ENCODE peak calls at places on chromosomes 16 and 17, in five cellular contexts. S is K562, D is HepG2, P is H1, X is SK-N-SH. E is an unnamed sample. For H3K36me3, the result is how much of the 10 kb centered on the place peaks cover.

GRCh38 chr16:2591476-2592240 is 53.8 kb downstream of the PDPK1 start:
- DNase-seq in D (no peak), X (no peak), S (no peak), P (no peak), E (no peak)

GRCh38 chr17:48335858-48336500 is 94.0 kb downstream of the SKAP1 start:
- DNase-seq in S (peak), P (no peak), X (peak), D (peak), E (peak)

GRCh38 chr17:80364091-80364691 is 50.8 kb upstream of the ENDOV start:
- DNase-seq in P (no peak), D (peak), X (peak), S (peak), E (no peak)

GRCh38 chr17:73230088-73230487 is 31.6 kb downstream of the CPSF4L start:
- DNase-seq in P (no peak), D (no peak), X (no peak), S (no peak), E (no peak)

GRCh38 chr17:3986270-3986938 is 22.2 kb upstream of the ATP2A3 start:
- DNase-seq in P (no peak), S (no peak), D (no peak), X (peak), E (no peak)

GRCh38 chr16:52552643-52553042 is 5.7 kb upstream of the TOX3 start:
- DNase-seq in X (no peak), D (no peak), P (no peak), S (no peak), E (no peak)

GRCh38 chr17:4772235-4772613 is 538 bp downstream of the TM4SF5 start:
- DNase-seq in S (no peak), X (peak), D (no peak), P (no peak), E (no peak)

GRCh38 chr17:44602390-44602789 is 45.1 kb downstream of the FZD2 start:
- DNase-seq in X (no peak), P (no peak), D (no peak), S (no peak), E (no peak)

GRCh38 chr16:64122177-64122576 is 999.7 kb downstream of the CDH11 start:
- DNase-seq in S (no peak), P (no peak), X (no peak), D (no peak), E (no peak)

GRCh38 chr16:77723108-77723514 is 797 bp downstream of the NUDT7 start:
- DNase-seq in P (no peak), S (peak), X (peak), D (no peak), E (no peak)

GRCh38 chr17:19915579-19915978 is 47.8 kb upstream of the ULK2 start:
- DNase-seq in P (no peak), S (no peak), D (no peak), X (no peak), E (no peak)

GRCh38 chr16:68490829-68491575 is 42.7 kb upstream of the SMPD3 start:
- DNase-seq in X (no peak), D (no peak), S (no peak), P (no peak), E (no peak)
- TF ChIP-seq GABPA in X (no peak), D (no peak), S (no peak), P (no peak), E (no peak)

GRCh38 chr16:4437366-4437765 is 11.7 kb downstream of the DNAJA3 start:
- DNase-seq in P (no peak), D (no peak), X (no peak), S (no peak), E (no peak)

GRCh38 chr16:4435668-4436067 is 10.0 kb downstream of the DNAJA3 start:
- DNase-seq in S (no peak), D (no peak), X (no peak), P (no peak), E (no peak)

GRCh38 chr16:4431023-4431422 is 5.4 kb downstream of the DNAJA3 start:
- DNase-seq in S (no peak), P (no peak), D (no peak), X (no peak), E (no peak)

GRCh38 chr16:4433228-4433627 is 7.6 kb downstream of the DNAJA3 start:
- DNase-seq in P (no peak), D (no peak), S (no peak), X (no peak), E (no peak)

GRCh38 chr16:4433914-4434787 is 8.5 kb downstream of the DNAJA3 start:
- DNase-seq in S (peak), D (no peak), P (no peak), X (no peak), E (no peak)
- H3K36me3 ChIP-seq in S (half or more), D (under half), P (under half), X (under half), E (under half)

GRCh38 chr16:6099102-6099501 is 1001.5 kb upstream of the EEF2KMT start:
- DNase-seq in X (no peak), P (no peak), S (no peak), D (no peak), E (no peak)
- TF ChIP-seq GABPA in X (no peak), P (no peak), S (no peak), D (no peak), E (no peak)

GRCh38 chr16:89555780-89556179 is 4.7 kb upstream of the RPL13 start:
- DNase-seq in P (no peak), S (no peak), D (no peak), X (no peak), E (no peak)
- H3K36me3 ChIP-seq in P (under half), S (half or more), D (half or more), X (under half), E (under half)

GRCh38 chr17:78493455-78494188 is 83.6 kb downstream of the DNAH17 start:
- DNase-seq in S (no peak), X (no peak), P (no peak), D (peak), E (no peak)
- TF ChIP-seq GABPA in S (no peak), X (no peak), P (no peak), D (no peak), E (no peak)

GRCh38 chr17:49401971-49402491 is 12.7 kb downstream of the PHB1 start:
- DNase-seq in S (no peak), P (no peak), D (no peak), X (no peak), E (no peak)

GRCh38 chr17:49403514-49404289 is 11.0 kb downstream of the PHB1 start:
- DNase-seq in S (no peak), P (no peak), D (no peak), X (no peak), E (no peak)

GRCh38 chr17:49404906-49405305 is 9.8 kb downstream of the PHB1 start:
- DNase-seq in X (no peak), D (no peak), P (no peak), S (no peak), E (no peak)

GRCh38 chr17:49402706-49403105 is 12.0 kb downstream of the PHB1 start:
- DNase-seq in X (no peak), P (no peak), D (no peak), S (no peak), E (no peak)

DNA sequence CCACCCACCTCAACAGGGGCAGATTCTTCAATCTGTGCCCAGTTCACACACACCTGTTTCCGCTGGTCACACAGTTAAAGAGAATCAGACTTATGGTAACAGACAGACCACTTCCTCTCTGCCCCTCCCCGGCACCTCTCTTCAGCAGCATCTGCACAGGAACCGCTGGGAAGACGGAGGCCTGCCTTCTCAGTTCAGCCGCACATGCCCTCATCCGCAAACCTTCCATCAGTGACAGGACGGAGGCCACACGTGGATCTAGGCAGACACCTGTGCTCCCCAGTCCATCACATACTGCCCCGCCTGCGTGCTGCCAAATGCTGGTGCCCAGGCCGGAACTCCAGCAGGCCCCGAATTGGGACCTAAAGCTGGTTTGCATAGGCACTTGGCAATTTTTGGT is 10.3 kb downstream of the PHB1 start:
- DNase-seq in P (no peak), D (no peak), X (no peak), S (no peak), E (no peak)
- H3K36me3 ChIP-seq in P (under half), D (half or more), X (half or more), S (half or more), E (under half)

GRCh38 chr16:54171855-54172537 is 114.6 kb downstream of the IRX3 start:
- DNase-seq in X (no peak), D (peak), S (no peak), P (no peak), E (no peak)
- TF ChIP-seq GABPA in X (no peak), D (no peak), S (no peak), P (no peak), E (no peak)